ENCODE peak calls at places on chromosomes 1 and 21, in seven cellular contexts. X is stomach, E is testis, H is endothelial cell of umbilical vein, G is ovary, R is K562, L is suprapubic skin. N is an unnamed sample.

GRCh38 chr1:23202263-23202749 is 15.0 kb downstream of the HTR1D start:
- DNase-seq in X (no peak), E (no peak), H (no peak), G (no peak), R (no peak), L (no peak), N (no peak)

GRCh38 chr1:17795836-17796645 is 40.9 kb downstream of the ACTL8 start:
- DNase-seq in X (no peak), E (no peak), H (no peak), G (no peak), R (no peak), L (no peak), N (no peak)

GRCh38 chr1:51558375-51558924 is 39.4 kb upstream of the EPS15 start:
- DNase-seq in X (no peak), E (no peak), H (peak), G (no peak), R (no peak), L (no peak), N (no peak)

GRCh38 chr1:168958562-168959289 is 147.8 kb upstream of the ATP1B1 start:
- DNase-seq in X (no peak), E (peak), H (peak), G (no peak), R (no peak), L (no peak), N (no peak)

GRCh38 chr1:35554261-35555211 is 2.7 kb downstream of the KIAA0319L start:
- DNase-seq in X (peak), E (no peak), H (peak), G (no peak), R (no peak), L (no peak), N (no peak)

GRCh38 chr21:16800536-16800935 is 712.3 kb upstream of the CXADR start:
- DNase-seq in X (no peak), E (no peak), H (peak), G (no peak), R (no peak), L (no peak), N (no peak)

GRCh38 chr1:56019472-56019871 is 559.9 kb downstream of the PLPP3 start:
- DNase-seq in X (no peak), E (no peak), H (no peak), G (no peak), R (no peak), L (no peak), N (no peak)

GRCh38 chr1:51955797-51956527 is 34.5 kb downstream of the RAB3B start:
- DNase-seq in X (no peak), E (no peak), H (no peak), G (no peak), R (no peak), L (no peak), N (no peak)

GRCh38 chr1:16249838-16250241 is 12.9 kb upstream of the CPLANE2 start:
- DNase-seq in X (no peak), E (peak), H (peak), G (peak), R (no peak), L (no peak), N (no peak)

GRCh38 chr1:59543211-59543668 is 246.3 kb downstream of the FGGY start:
- DNase-seq in X (no peak), E (no peak), H (no peak), G (no peak), R (no peak), L (no peak), N (no peak)

GRCh38 chr1:6145864-6146410 is 34.2 kb downstream of the CHD5 start:
- DNase-seq in X (no peak), E (no peak), H (no peak), G (no peak), R (no peak), L (no peak), N (no peak)

GRCh38 chr21:43361127-43361492 is 65.8 kb downstream of the SIK1 start:
- DNase-seq in X (no peak), E (peak), H (no peak), G (no peak), R (no peak), L (no peak), N (peak)

GRCh38 chr1:212692774-212693644 is 6.6 kb downstream of the BATF3 start:
- DNase-seq in X (no peak), E (no peak), H (no peak), G (no peak), R (no peak), L (no peak), N (no peak)

GRCh38 chr1:10762153-10762523 is 34.3 kb downstream of the CASZ1 start:
- DNase-seq in X (no peak), E (no peak), H (peak), G (no peak), R (no peak), L (no peak), N (no peak)

GRCh38 chr1:206635080-206635982 is at the start of gene DYRK3:
- DNase-seq in X (peak), E (peak), H (peak), G (peak), R (peak), L (peak), N (peak)

GRCh38 chr1:97308131-97308530 is 586.5 kb downstream of the PTBP2 start:
- DNase-seq in X (no peak), E (no peak), H (no peak), G (no peak), R (no peak), L (no peak), N (no peak)

GRCh38 chr1:62301726-62302390 is 17.4 kb downstream of the KANK4 start:
- DNase-seq in X (no peak), E (no peak), H (no peak), G (no peak), R (no peak), L (no peak), N (no peak)

GRCh38 chr1:118949317-118949716 is 38.8 kb downstream of the TBX15 start:
- DNase-seq in X (no peak), E (no peak), H (no peak), G (no peak), R (no peak), L (peak), N (no peak)

GRCh38 chr1:47444578-47445465 is 7.0 kb downstream of the FOXD2 start:
- DNase-seq in X (no peak), E (peak), H (no peak), G (no peak), R (no peak), L (no peak), N (no peak)

GRCh38 chr1:29504709-29505410 is 268.5 kb downstream of the PTPRU start:
- DNase-seq in X (peak), E (peak), H (no peak), G (no peak), R (no peak), L (peak), N (no peak)

GRCh38 chr1:56688522-56689026 is 43.5 kb downstream of the PRKAA2 start:
- DNase-seq in X (no peak), E (no peak), H (peak), G (no peak), R (no peak), L (no peak), N (no peak)

GRCh38 chr1:111481387-111482221 is 7.8 kb downstream of the C1orf162 start:
- DNase-seq in X (peak), E (peak), H (peak), G (peak), R (peak), L (peak), N (peak)

GRCh38 chr1:160108888-160109662 is 6.5 kb upstream of the ATP1A2 start:
- DNase-seq in X (no peak), E (peak), H (peak), G (no peak), R (peak), L (no peak), N (no peak)

GRCh38 chr1:93437976-93438605 is 9.8 kb upstream of the FNBP1L start:
- DNase-seq in X (no peak), E (no peak), H (peak), G (no peak), R (peak), L (no peak), N (no peak)

GRCh38 chr1:177632923-177633322 is 336.9 kb downstream of the SEC16B start:
- DNase-seq in X (no peak), E (no peak), H (no peak), G (no peak), R (no peak), L (no peak), N (no peak)

DNA sequence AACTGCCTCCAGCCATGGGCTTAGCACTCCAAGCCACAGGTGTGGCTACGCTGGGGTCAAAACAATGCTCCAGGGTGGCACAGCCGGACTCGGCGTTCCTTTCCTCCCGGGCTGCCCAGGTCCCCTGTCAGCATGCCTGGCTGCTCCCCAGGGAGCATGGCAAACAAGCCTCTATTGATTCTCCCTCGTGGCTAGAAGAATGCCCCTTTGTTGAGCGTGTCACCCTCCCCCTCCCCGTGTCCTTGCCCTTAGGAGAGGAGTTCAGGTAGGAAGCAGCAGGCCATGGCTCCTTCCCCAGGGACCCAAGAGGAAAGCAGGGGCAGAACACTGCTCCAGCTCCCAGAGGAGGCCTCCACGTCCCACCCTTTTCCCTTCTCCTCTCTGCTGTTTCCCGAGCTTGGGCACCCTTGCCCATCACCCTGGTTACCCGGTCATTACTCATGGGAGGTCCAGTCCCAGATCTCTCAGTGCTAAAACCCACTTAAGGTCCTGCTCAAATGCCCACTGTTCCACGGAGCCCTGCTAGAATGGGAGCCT is 57.4 kb upstream of the CITED4 start:
- DNase-seq in X (peak), E (peak), H (no peak), G (no peak), R (no peak), L (peak), N (no peak)
- H3K27ac ChIP-seq in X (peak), E (peak), H (no peak), G (no peak), R (no peak), L (peak), N (no peak)

GRCh38 chr1:202998836-202999750 is 8.1 kb upstream of the TMEM183A start:
- DNase-seq in X (peak), E (peak), H (peak), G (peak), R (peak), L (no peak), N (no peak)
- TF ChIP-seq POLR2A in X (no peak), E (no peak), H (no peak), G (no peak), R (no peak), L (no peak), N (no peak)

GRCh38 chr1:45499415-45499769 is 481 bp downstream of the CCDC163 start:
- DNase-seq in X (no peak), E (no peak), H (peak), G (no peak), R (peak), L (no peak), N (no peak)
- H3K27ac ChIP-seq in X (peak), E (peak), H (no peak), G (no peak), R (peak), L (no peak), N (peak)

GRCh38 chr1:26700711-26701110 is 4.9 kb downstream of the ARID1A start:
- DNase-seq in X (no peak), E (no peak), H (no peak), G (no peak), R (no peak), L (no peak), N (no peak)

GRCh38 chr1:26703466-26703865 is 7.7 kb downstream of the ARID1A start:
- DNase-seq in X (no peak), E (no peak), H (peak), G (no peak), R (no peak), L (no peak), N (no peak)

GRCh38 chr1:26701266-26701994 is 5.6 kb downstream of the ARID1A start:
- DNase-seq in X (no peak), E (no peak), H (no peak), G (no peak), R (no peak), L (no peak), N (no peak)

GRCh38 chr1:26702680-26703038 is 6.8 kb downstream of the ARID1A start:
- DNase-seq in X (no peak), E (no peak), H (no peak), G (no peak), R (no peak), L (no peak), N (no peak)

DNA sequence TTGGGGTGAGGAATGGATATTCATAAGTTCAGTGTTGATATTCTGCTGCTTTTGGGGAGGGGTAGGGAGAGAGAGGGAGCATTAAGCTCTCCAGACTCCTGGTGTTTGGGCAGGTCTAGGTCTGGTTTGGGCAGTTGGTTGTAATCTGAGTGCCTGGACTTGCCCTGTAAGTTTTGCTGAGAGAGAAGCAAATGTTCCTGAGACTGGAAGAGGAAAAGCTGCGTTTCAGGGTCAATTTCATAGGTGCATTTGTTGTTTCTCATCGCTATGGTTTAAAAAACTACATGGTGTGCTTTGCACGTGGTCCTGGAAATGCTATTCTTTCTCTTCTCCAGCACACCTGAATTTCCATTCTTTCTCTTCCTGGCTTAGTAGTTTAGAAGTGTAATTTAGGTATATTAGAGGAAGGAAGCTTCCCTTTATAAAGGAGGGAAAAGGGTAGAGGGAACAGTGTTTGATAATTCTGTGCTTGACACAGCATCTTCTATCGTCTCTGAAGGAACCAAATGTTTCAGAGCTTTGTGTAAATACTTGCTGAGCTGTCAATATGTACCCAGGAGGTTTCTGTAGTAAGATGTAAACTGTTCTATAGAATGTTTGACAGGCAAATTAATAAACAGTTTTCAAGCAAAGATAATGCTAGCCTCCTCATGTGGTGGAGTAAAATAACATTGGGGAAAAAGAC is 6.3 kb downstream of the ARID1A start:
- DNase-seq in X (no peak), E (no peak), H (no peak), G (no peak), R (no peak), L (no peak), N (no peak)
- TF ChIP-seq POLR2A in X (no peak), E (no peak), H (no peak), G (no peak), R (no peak), L (no peak), N (no peak)

DNA sequence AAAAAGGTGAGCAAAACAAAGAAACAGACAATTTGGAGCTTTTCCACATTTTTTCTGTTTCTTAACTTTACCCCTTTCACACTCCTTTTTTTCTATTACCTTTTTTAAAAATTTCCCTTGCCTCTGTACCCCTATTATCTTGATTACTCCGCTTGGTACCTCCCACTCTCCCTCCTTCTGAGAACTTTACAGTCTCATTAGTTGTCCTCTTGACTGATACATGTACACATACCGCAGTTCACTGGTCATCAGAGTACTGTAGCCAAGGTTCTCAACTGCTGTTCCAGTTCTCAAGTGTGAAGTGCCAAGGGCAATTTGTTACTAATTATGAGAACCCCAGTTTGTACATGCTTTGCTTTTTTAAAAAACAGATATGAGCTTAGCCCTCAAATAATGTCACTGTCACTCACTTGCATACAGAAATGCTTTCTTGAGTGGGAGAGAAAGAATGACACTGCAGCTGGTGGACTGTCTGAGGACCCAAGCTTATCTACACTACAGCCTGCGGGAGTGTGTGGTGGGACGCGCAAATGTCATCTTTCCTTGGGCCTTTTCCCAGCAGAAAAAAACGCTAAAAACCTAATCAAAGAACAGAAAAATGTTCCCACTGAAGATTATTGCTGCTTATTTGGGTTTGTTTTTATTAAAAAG is 160.8 kb downstream of the DISP1 start:
- DNase-seq in X (no peak), E (peak), H (no peak), G (no peak), R (no peak), L (no peak), N (no peak)
- H3K27ac ChIP-seq in X (no peak), E (peak), H (no peak), G (no peak), R (no peak), L (no peak), N (no peak)

N was measured in heart left ventricle.